ENCODE peak calls at places on chromosomes 12 and 14, in four cellular contexts. One of them, this sample, is unnamed.

GRCh38 chr12:100404769-100405407 is 48.0 kb downstream of the SLC17A8 start:
- DNase-seq in K562: peak
- DNase-seq in GM12878: peak
- DNase-seq in H1: peak
- DNase-seq in this sample: peak

GRCh38 chr12:75489187-75489586 is 8.6 kb downstream of the GLIPR1 start:
- DNase-seq in K562: no peak
- DNase-seq in GM12878: no peak
- DNase-seq in H1: no peak
- DNase-seq in this sample: no peak

GRCh38 chr12:69068431-69068830 is 135.5 kb upstream of the CPM start:
- DNase-seq in K562: no peak
- DNase-seq in GM12878: no peak
- DNase-seq in H1: no peak
- DNase-seq in this sample: peak

GRCh38 chr14:105945891-105946290 is 419.5 kb downstream of the TMEM121 start:
- DNase-seq in K562: no peak
- DNase-seq in GM12878: no peak
- DNase-seq in H1: no peak
- DNase-seq in this sample: no peak

GRCh38 chr14:51443195-51444018 is 203.4 kb downstream of the TMX1 start:
- DNase-seq in K562: no peak
- DNase-seq in GM12878: no peak
- DNase-seq in H1: no peak
- DNase-seq in this sample: peak

GRCh38 chr14:54807428-54807827 is 95.2 kb downstream of the GCH1 start:
- DNase-seq in K562: no peak
- DNase-seq in GM12878: no peak
- DNase-seq in H1: no peak
- DNase-seq in this sample: no peak

GRCh38 chr12:19856389-19856788 is 417.1 kb downstream of the AEBP2 start:
- DNase-seq in K562: no peak
- DNase-seq in GM12878: no peak
- DNase-seq in H1: no peak
- DNase-seq in this sample: peak

GRCh38 chr12:88518863-88519403 is 61.3 kb downstream of the KITLG start:
- DNase-seq in K562: no peak
- DNase-seq in GM12878: no peak
- DNase-seq in H1: no peak
- DNase-seq in this sample: no peak

GRCh38 chr14:22462923-22463322 is 126.1 kb downstream of the DAD1 start:
- DNase-seq in K562: no peak
- DNase-seq in GM12878: no peak
- DNase-seq in H1: no peak
- DNase-seq in this sample: no peak

GRCh38 chr12:59548930-59549329 is 46.9 kb upstream of the SLC16A7 start:
- DNase-seq in K562: no peak
- DNase-seq in GM12878: no peak
- DNase-seq in H1: no peak
- DNase-seq in this sample: no peak

DNA sequence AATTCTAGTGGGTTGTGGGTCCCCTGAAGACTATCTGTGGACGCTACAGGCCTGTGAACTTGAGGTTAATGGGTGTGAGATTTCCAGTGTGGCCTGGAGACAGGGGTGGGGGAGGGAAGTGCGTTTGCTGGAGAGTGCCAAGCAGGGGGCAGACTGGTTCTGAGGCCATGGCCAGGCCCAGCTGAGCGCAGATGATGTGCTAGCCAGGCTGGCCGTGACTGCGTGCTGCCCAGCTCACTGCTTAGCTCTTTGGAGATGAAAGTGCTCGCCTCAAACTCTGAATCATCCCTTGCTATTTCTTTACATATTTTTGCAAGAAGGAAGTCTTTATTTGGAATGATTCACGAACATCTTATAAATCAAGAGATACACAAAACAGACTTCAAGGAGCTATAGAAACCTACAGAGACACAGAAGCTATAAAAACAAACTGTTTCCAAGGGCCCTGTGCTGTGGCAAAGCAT is 75.3 kb upstream of the PLEKHG3 start:
- DNase-seq in K562: no peak
- DNase-seq in GM12878: no peak
- DNase-seq in H1: no peak
- DNase-seq in this sample: peak
- TF ChIP-seq CHD1 in K562: no peak
- TF ChIP-seq CHD1 in GM12878: no peak
- TF ChIP-seq CHD1 in H1: no peak
- TF ChIP-seq CHD1 in this sample: no peak

DNA sequence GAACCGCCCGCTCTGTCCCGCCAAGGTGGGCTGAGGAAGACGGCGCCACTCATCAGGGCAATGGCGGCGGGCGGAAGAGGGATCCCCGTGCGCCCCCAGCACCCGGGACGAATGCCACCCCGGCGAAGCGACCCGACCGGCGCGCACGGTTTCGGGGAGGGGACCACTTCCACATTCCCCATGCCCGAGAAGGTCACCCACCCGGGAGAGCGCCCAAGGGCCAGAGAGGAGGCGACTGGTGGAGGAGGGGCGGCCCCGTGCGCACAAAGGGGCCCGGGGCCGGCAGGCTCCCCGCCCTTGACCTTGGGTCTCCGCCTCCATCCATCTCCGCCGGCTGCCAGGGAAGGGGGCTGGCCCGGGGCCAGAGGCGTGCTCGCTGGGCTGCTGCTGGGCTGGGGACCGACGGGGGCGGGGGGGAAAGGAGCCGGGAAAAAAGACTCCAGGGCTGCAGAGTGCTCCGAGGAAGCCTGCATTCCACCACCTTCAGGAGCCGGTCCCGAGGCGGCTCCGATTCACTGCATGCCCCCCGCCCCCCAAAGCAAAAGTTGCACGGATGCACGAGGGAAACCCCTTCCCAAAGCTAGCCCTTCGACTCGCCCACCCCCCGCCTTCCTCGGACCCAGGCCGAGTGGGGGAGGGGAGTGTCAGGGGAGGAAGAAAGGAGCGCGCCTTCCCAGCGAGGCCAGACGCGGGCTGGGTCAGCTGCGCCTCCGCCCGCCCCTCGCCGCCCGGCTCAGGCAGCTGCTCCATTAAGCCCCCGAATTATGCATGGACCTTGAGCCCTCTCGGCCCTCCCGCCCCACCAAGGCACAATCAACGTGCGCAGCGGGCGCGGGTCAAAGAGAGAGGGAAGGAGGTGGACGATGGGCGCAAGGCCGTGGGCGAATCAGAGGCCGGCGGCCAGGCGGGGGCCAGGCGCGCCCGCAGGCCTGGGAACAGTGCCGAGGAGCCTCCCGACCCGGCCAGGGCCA is 26.2 kb downstream of the BCL11B start:
- DNase-seq in K562: no peak
- DNase-seq in GM12878: no peak
- DNase-seq in H1: no peak
- DNase-seq in this sample: no peak
- TF ChIP-seq CHD1 in K562: no peak
- TF ChIP-seq CHD1 in GM12878: no peak
- TF ChIP-seq CHD1 in H1: peak
- TF ChIP-seq CHD1 in this sample: no peak

GRCh38 chr14:92686411-92686762 is 62.0 kb downstream of the LGMN start:
- DNase-seq in K562: no peak
- DNase-seq in GM12878: no peak
- DNase-seq in H1: no peak
- DNase-seq in this sample: no peak
- TF ChIP-seq CHD1 in K562: no peak
- TF ChIP-seq CHD1 in GM12878: no peak
- TF ChIP-seq CHD1 in H1: no peak
- TF ChIP-seq CHD1 in this sample: no peak

GRCh38 chr12:8045952-8046944 is 13.7 kb downstream of the FOXJ2 start:
- DNase-seq in K562: peak
- DNase-seq in GM12878: no peak
- DNase-seq in H1: no peak
- DNase-seq in this sample: peak
- TF ChIP-seq CHD1 in K562: no peak
- TF ChIP-seq CHD1 in GM12878: no peak
- TF ChIP-seq CHD1 in H1: no peak
- TF ChIP-seq CHD1 in this sample: no peak

GRCh38 chr14:104783484-104784217 is 11.9 kb downstream of the AKT1 start:
- DNase-seq in K562: no peak
- DNase-seq in GM12878: no peak
- DNase-seq in H1: no peak
- DNase-seq in this sample: no peak

GRCh38 chr14:104782823-104783170 is 12.8 kb downstream of the AKT1 start:
- DNase-seq in K562: no peak
- DNase-seq in GM12878: no peak
- DNase-seq in H1: no peak
- DNase-seq in this sample: no peak

GRCh38 chr14:104780513-104781030 is 15.0 kb downstream of the AKT1 start:
- DNase-seq in K562: no peak
- DNase-seq in GM12878: no peak
- DNase-seq in H1: no peak
- DNase-seq in this sample: no peak

GRCh38 chr14:104781271-104782077 is 14.1 kb downstream of the AKT1 start:
- DNase-seq in K562: no peak
- DNase-seq in GM12878: no peak
- DNase-seq in H1: no peak
- DNase-seq in this sample: no peak

GRCh38 chr14:104782086-104782822 is 13.3 kb downstream of the AKT1 start:
- DNase-seq in K562: no peak
- DNase-seq in GM12878: no peak
- DNase-seq in H1: no peak
- DNase-seq in this sample: no peak
- TF ChIP-seq CHD1 in K562: no peak
- TF ChIP-seq CHD1 in GM12878: no peak
- TF ChIP-seq CHD1 in H1: no peak
- TF ChIP-seq CHD1 in this sample: no peak

DNA sequence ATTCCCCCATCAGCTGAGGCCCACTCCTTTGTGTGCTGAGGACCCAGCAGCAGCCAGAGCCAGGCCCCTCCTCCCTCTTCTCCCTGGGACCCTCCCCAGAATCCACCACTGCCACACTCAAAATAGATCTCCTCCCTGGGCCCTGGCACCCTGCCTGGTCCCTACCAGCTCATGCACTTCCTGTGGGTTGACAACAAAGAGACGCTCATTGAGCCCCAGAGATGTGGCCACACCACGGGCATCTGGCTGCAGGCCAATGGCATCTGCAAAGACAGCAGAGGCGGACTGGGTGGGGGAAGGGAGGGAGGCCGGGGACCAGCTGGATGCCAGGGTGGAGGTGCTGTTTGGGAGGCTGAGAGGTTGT is 16.0 kb upstream of the ENDOU start:
- DNase-seq in K562: no peak
- DNase-seq in GM12878: no peak
- DNase-seq in H1: no peak
- DNase-seq in this sample: no peak
- TF ChIP-seq CHD1 in K562: no peak
- TF ChIP-seq CHD1 in GM12878: no peak
- TF ChIP-seq CHD1 in H1: no peak
- TF ChIP-seq CHD1 in this sample: no peak

DNA sequence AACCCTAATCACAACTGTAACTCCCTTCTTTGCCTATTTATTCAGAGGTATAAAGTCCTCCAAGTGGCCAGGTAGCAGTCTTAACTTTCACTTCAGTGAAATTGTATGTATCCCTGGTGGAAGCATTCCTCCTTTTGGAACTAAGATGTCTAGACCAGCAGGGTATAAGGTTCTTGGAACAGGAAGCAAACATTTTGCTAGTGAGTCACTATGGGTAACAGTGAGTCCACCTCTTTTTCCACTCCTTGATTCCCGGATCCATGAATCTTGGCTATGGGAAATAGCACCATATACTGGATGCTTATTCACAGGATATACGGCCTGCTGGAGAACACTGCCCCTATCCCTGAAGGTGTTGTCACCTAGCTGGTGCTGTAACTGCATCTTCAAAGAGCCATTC is 80.2 kb downstream of the KCNA5 start:
- DNase-seq in K562: no peak
- DNase-seq in GM12878: no peak
- DNase-seq in H1: no peak
- DNase-seq in this sample: peak
- TF ChIP-seq CHD1 in K562: no peak
- TF ChIP-seq CHD1 in GM12878: no peak
- TF ChIP-seq CHD1 in H1: no peak
- TF ChIP-seq CHD1 in this sample: no peak